ENCODE peak calls at places on chromosomes 11 and 22, in ten cellular contexts. One of them, this sample, is unnamed.

GRCh38 chr11:61693897-61694840 is 14.0 kb downstream of the DAGLA start:
- DNase-seq in AG09309: no peak
- DNase-seq in esophagus squamous epithelium: no peak
- DNase-seq in GM12865: no peak
- DNase-seq in HL-60: no peak
- DNase-seq in ascending aorta: no peak
- DNase-seq in A549: no peak
- DNase-seq in lower leg skin: no peak
- DNase-seq in GM13976: no peak
- DNase-seq in tibial nerve: no peak
- DNase-seq in this sample: no peak

GRCh38 chr22:37630839-37631435 is 8.5 kb upstream of the SH3BP1 start:
- DNase-seq in GM12865: no peak
- DNase-seq in ascending aorta: no peak
- DNase-seq in A549: no peak
- DNase-seq in tibial nerve: no peak
- DNase-seq in lower leg skin: no peak
- DNase-seq in AG09309: no peak
- DNase-seq in GM13976: no peak
- DNase-seq in HL-60: no peak
- DNase-seq in esophagus squamous epithelium: no peak
- DNase-seq in this sample: no peak

GRCh38 chr22:45882881-45883810 is 93.8 kb downstream of the WNT7B start:
- DNase-seq in tibial nerve: no peak
- DNase-seq in A549: no peak
- DNase-seq in GM13976: no peak
- DNase-seq in lower leg skin: no peak
- DNase-seq in ascending aorta: peak
- DNase-seq in GM12865: no peak
- DNase-seq in AG09309: no peak
- DNase-seq in esophagus squamous epithelium: no peak
- DNase-seq in HL-60: no peak
- DNase-seq in this sample: no peak

GRCh38 chr11:111414267-111414931 is 35.3 kb upstream of the POU2AF1 start:
- DNase-seq in GM12865: peak
- DNase-seq in A549: no peak
- DNase-seq in lower leg skin: peak
- DNase-seq in tibial nerve: no peak
- DNase-seq in esophagus squamous epithelium: no peak
- DNase-seq in AG09309: no peak
- DNase-seq in HL-60: no peak
- DNase-seq in GM13976: no peak
- DNase-seq in ascending aorta: no peak
- DNase-seq in this sample: no peak

GRCh38 chr11:124170801-124171586 is 12.2 kb upstream of the OR10D3 start:
- DNase-seq in AG09309: no peak
- DNase-seq in esophagus squamous epithelium: no peak
- DNase-seq in lower leg skin: no peak
- DNase-seq in A549: no peak
- DNase-seq in GM12865: no peak
- DNase-seq in tibial nerve: no peak
- DNase-seq in HL-60: no peak
- DNase-seq in ascending aorta: no peak
- DNase-seq in GM13976: no peak
- DNase-seq in this sample: peak

GRCh38 chr22:23128269-23129108 is 13.3 kb downstream of the RSPH14 start:
- DNase-seq in A549: peak
- DNase-seq in esophagus squamous epithelium: no peak
- DNase-seq in GM12865: peak
- DNase-seq in AG09309: peak
- DNase-seq in lower leg skin: peak
- DNase-seq in GM13976: peak
- DNase-seq in HL-60: peak
- DNase-seq in tibial nerve: peak
- DNase-seq in ascending aorta: peak
- DNase-seq in this sample: peak

GRCh38 chr11:62604460-62605130 is 2.9 kb upstream of the MTA2 start:
- DNase-seq in esophagus squamous epithelium: no peak
- DNase-seq in GM12865: no peak
- DNase-seq in HL-60: no peak
- DNase-seq in tibial nerve: no peak
- DNase-seq in ascending aorta: no peak
- DNase-seq in AG09309: no peak
- DNase-seq in A549: no peak
- DNase-seq in lower leg skin: no peak
- DNase-seq in GM13976: no peak
- DNase-seq in this sample: no peak

GRCh38 chr11:128603752-128604472 is 16.6 kb upstream of the ETS1 start:
- DNase-seq in ascending aorta: no peak
- DNase-seq in GM13976: no peak
- DNase-seq in HL-60: no peak
- DNase-seq in GM12865: peak
- DNase-seq in tibial nerve: no peak
- DNase-seq in AG09309: no peak
- DNase-seq in A549: no peak
- DNase-seq in lower leg skin: no peak
- DNase-seq in esophagus squamous epithelium: no peak
- DNase-seq in this sample: no peak

GRCh38 chr22:42365337-42365865 is 66.8 kb downstream of the NFAM1 start:
- DNase-seq in GM13976: no peak
- DNase-seq in tibial nerve: no peak
- DNase-seq in ascending aorta: no peak
- DNase-seq in AG09309: no peak
- DNase-seq in HL-60: no peak
- DNase-seq in A549: no peak
- DNase-seq in lower leg skin: no peak
- DNase-seq in esophagus squamous epithelium: no peak
- DNase-seq in GM12865: no peak
- DNase-seq in this sample: no peak

GRCh38 chr22:38751422-38752346 is 4.1 kb downstream of the SUN2 start:
- DNase-seq in HL-60: peak
- DNase-seq in ascending aorta: no peak
- DNase-seq in tibial nerve: no peak
- DNase-seq in A549: no peak
- DNase-seq in AG09309: no peak
- DNase-seq in esophagus squamous epithelium: peak
- DNase-seq in GM12865: peak
- DNase-seq in lower leg skin: peak
- DNase-seq in GM13976: peak
- DNase-seq in this sample: no peak

GRCh38 chr11:47259178-47259977 is 1.6 kb downstream of the NR1H3 start:
- DNase-seq in A549: peak
- DNase-seq in HL-60: no peak
- DNase-seq in AG09309: no peak
- DNase-seq in esophagus squamous epithelium: no peak
- DNase-seq in GM12865: peak
- DNase-seq in ascending aorta: no peak
- DNase-seq in lower leg skin: no peak
- DNase-seq in tibial nerve: no peak
- DNase-seq in GM13976: peak
- DNase-seq in this sample: peak

DNA sequence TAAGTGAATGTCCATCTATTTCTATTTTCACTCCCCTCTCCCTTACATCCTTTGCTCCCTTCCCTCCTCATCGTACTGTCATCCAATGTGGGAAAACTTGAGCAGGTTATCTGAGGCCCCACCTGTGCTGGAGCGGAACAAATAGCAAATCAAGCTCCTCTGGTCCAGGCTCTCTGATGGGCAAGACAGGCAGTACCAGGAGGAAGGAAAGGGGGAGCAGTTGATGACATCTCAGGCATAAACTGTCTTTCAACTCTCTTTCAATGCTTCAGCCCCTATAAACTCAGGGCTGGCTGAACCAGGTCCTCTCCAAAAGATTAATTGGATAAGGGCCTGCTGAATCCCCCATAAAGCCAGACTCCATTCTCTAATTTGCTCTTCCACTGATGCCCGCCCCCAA is 1.5 kb upstream of the CCKBR start:
- DNase-seq in AG09309: no peak
- DNase-seq in esophagus squamous epithelium: no peak
- DNase-seq in ascending aorta: no peak
- DNase-seq in A549: no peak
- DNase-seq in tibial nerve: no peak
- DNase-seq in lower leg skin: no peak
- DNase-seq in HL-60: no peak
- DNase-seq in GM12865: no peak
- DNase-seq in GM13976: no peak
- DNase-seq in this sample: no peak
- TF ChIP-seq CTCF in AG09309: no peak
- TF ChIP-seq CTCF in esophagus squamous epithelium: no peak
- TF ChIP-seq CTCF in ascending aorta: no peak
- TF ChIP-seq CTCF in A549: no peak
- TF ChIP-seq CTCF in tibial nerve: no peak
- TF ChIP-seq CTCF in lower leg skin: no peak
- TF ChIP-seq CTCF in HL-60: no peak
- TF ChIP-seq CTCF in GM12865: no peak
- TF ChIP-seq CTCF in GM13976: no peak
- TF ChIP-seq CTCF in this sample: no peak

DNA sequence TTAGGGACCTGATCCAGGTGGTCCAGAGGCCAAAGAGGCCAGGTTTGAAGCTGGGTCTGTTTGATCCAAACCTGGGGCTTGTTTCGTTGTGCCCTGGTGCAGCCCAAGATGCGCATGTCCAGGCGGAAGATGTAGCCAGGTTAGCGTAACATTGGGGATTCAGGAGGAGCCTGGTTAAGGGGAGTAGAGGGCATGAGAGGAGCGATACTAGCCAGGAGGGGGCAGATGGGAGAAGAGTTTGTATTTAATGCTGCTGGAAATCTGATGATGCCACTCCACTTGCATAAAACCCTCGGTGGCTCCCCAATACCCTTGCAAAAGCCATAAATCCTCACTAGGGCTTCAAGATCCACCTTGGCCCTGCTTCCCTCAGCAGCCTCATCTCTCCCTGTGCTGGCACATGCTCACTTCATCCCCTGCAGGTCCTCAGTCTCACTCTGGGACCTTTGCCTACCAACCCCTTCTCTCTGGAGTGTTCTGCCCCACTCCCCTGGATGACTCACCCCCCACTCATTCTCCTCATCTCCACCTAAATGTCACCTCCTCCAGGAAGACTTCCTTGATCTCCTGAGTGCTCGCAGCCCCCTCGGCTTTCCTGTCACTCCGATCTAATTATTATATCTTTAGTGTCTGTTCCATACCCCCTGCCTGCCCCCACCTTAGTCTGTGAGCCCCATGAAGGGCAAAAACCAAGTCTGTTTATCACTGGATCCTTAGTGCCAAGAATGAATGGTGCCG is 95.9 kb downstream of the MIAT start:
- DNase-seq in A549: no peak
- DNase-seq in tibial nerve: no peak
- DNase-seq in GM13976: no peak
- DNase-seq in esophagus squamous epithelium: no peak
- DNase-seq in HL-60: no peak
- DNase-seq in AG09309: no peak
- DNase-seq in ascending aorta: no peak
- DNase-seq in GM12865: no peak
- DNase-seq in lower leg skin: no peak
- DNase-seq in this sample: no peak
- TF ChIP-seq CTCF in A549: no peak
- TF ChIP-seq CTCF in tibial nerve: no peak
- TF ChIP-seq CTCF in GM13976: no peak
- TF ChIP-seq CTCF in esophagus squamous epithelium: no peak
- TF ChIP-seq CTCF in HL-60: no peak
- TF ChIP-seq CTCF in AG09309: peak
- TF ChIP-seq CTCF in ascending aorta: no peak
- TF ChIP-seq CTCF in GM12865: no peak
- TF ChIP-seq CTCF in lower leg skin: no peak
- TF ChIP-seq CTCF in this sample: no peak

DNA sequence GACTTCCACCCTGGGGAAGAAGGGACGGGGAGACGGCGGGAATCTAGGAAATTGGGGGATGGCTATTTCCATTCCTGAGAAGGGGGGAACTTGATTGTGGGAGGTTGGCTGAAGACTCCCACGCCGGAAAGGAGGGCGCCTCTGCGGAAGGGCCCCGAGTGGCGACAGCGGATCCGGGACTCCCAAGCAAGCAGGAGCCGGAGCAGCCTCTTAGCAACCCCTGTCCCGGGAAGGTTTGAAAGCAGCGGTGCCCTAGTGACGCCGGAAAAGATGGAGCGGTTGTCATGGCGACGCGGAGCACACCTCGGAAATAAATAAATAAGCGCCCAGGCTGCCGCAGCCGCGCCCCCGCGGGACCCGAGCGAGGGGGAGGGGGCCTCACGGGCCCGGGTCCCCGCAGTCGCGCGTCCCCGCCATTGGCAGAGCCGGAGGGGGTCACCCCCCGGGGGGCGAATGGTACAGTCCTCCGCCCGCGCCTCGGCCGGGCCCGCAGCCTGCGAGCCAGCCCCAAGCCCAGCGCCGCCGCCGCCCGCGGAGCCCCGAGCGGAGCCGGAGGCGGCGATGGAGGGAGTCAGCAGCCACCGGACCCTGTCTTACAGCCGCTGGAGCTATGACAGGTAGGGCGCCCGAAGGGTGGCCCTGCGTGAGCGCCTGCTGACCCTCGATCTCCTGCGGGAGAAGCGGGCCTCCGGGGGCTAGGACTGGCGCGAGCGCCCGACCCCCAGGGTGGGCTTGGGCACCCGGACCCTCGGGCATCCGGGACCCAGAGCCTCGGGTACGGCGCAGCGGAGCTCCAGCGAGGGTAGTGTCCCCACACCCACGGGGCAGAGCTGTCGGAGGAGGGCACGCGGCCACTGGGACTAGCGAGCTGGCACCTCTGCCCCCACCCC is 31.9 kb downstream of the EIF3F start:
- DNase-seq in tibial nerve: peak
- DNase-seq in ascending aorta: peak
- DNase-seq in A549: peak
- DNase-seq in lower leg skin: peak
- DNase-seq in esophagus squamous epithelium: no peak
- DNase-seq in AG09309: no peak
- DNase-seq in HL-60: no peak
- DNase-seq in GM12865: peak
- DNase-seq in GM13976: peak
- DNase-seq in this sample: peak
- TF ChIP-seq CTCF in tibial nerve: no peak
- TF ChIP-seq CTCF in ascending aorta: no peak
- TF ChIP-seq CTCF in A549: no peak
- TF ChIP-seq CTCF in lower leg skin: no peak
- TF ChIP-seq CTCF in esophagus squamous epithelium: no peak
- TF ChIP-seq CTCF in AG09309: no peak
- TF ChIP-seq CTCF in HL-60: no peak
- TF ChIP-seq CTCF in GM12865: no peak
- TF ChIP-seq CTCF in GM13976: no peak
- TF ChIP-seq CTCF in this sample: no peak

GRCh38 chr11:31492320-31492913 is 17.0 kb downstream of the IMMP1L start:
- DNase-seq in esophagus squamous epithelium: no peak
- DNase-seq in GM13976: no peak
- DNase-seq in HL-60: no peak
- DNase-seq in lower leg skin: no peak
- DNase-seq in tibial nerve: no peak
- DNase-seq in AG09309: peak
- DNase-seq in ascending aorta: no peak
- DNase-seq in GM12865: no peak
- DNase-seq in A549: no peak
- DNase-seq in this sample: no peak

GRCh38 chr11:31493235-31493634 is 16.2 kb downstream of the IMMP1L start:
- DNase-seq in esophagus squamous epithelium: no peak
- DNase-seq in AG09309: no peak
- DNase-seq in tibial nerve: no peak
- DNase-seq in GM12865: no peak
- DNase-seq in GM13976: no peak
- DNase-seq in A549: no peak
- DNase-seq in HL-60: no peak
- DNase-seq in lower leg skin: no peak
- DNase-seq in ascending aorta: no peak
- DNase-seq in this sample: no peak

GRCh38 chr11:31487848-31488247 is 21.6 kb downstream of the IMMP1L start:
- DNase-seq in tibial nerve: no peak
- DNase-seq in HL-60: no peak
- DNase-seq in lower leg skin: no peak
- DNase-seq in ascending aorta: no peak
- DNase-seq in A549: no peak
- DNase-seq in GM12865: peak
- DNase-seq in GM13976: no peak
- DNase-seq in AG09309: peak
- DNase-seq in esophagus squamous epithelium: no peak
- DNase-seq in this sample: peak
- TF ChIP-seq CTCF in tibial nerve: no peak
- TF ChIP-seq CTCF in HL-60: peak
- TF ChIP-seq CTCF in lower leg skin: no peak
- TF ChIP-seq CTCF in ascending aorta: no peak
- TF ChIP-seq CTCF in A549: peak
- TF ChIP-seq CTCF in GM12865: peak
- TF ChIP-seq CTCF in GM13976: no peak
- TF ChIP-seq CTCF in AG09309: peak
- TF ChIP-seq CTCF in esophagus squamous epithelium: peak
- TF ChIP-seq CTCF in this sample: no peak

This sample was measured in endothelial cell.